ENCODE peak calls at places on chromosome 9, in ten cellular contexts. One of them, this sample, is unnamed.

GRCh38 chr9:121075251-121076036 is 689 bp downstream of the CNTRL start:
- DNase-seq in NCI-H1436: no peak
- DNase-seq in GOT3: no peak
- DNase-seq in Right ventricle myocardium superior: no peak
- DNase-seq in MV-4-11: peak; percentile 65
- DNase-seq in Calu3: no peak
- DNase-seq in endothelial cell: no peak
- DNase-seq in T-cell: peak; percentile 10
- DNase-seq in NCI-H226: no peak
- DNase-seq in LNCaP clone FGC: no peak
- DNase-seq in this sample: no peak

GRCh38 chr9:27157086-27157485 is 48.1 kb downstream of the TEK start:
- DNase-seq in Right ventricle myocardium superior: no peak
- DNase-seq in T-cell: no peak
- DNase-seq in Calu3: no peak
- DNase-seq in NCI-H226: no peak
- DNase-seq in GOT3: no peak
- DNase-seq in MV-4-11: no peak
- DNase-seq in endothelial cell: no peak
- DNase-seq in NCI-H1436: no peak
- DNase-seq in LNCaP clone FGC: no peak
- DNase-seq in this sample: no peak

GRCh38 chr9:68480807-68481206 is 59.9 kb downstream of the TMEM252 start:
- DNase-seq in NCI-H1436: no peak
- DNase-seq in Calu3: no peak
- DNase-seq in MV-4-11: no peak
- DNase-seq in NCI-H226: no peak
- DNase-seq in endothelial cell: no peak
- DNase-seq in Right ventricle myocardium superior: no peak
- DNase-seq in LNCaP clone FGC: no peak
- DNase-seq in GOT3: no peak
- DNase-seq in T-cell: no peak
- DNase-seq in this sample: no peak

GRCh38 chr9:24765025-24765756 is 219.5 kb upstream of the IZUMO3 start:
- DNase-seq in GOT3: no peak
- DNase-seq in MV-4-11: no peak
- DNase-seq in NCI-H1436: no peak
- DNase-seq in T-cell: no peak
- DNase-seq in Right ventricle myocardium superior: no peak
- DNase-seq in Calu3: no peak
- DNase-seq in LNCaP clone FGC: no peak
- DNase-seq in endothelial cell: no peak
- DNase-seq in NCI-H226: no peak
- DNase-seq in this sample: no peak

GRCh38 chr9:114311571-114312512 is 11.1 kb upstream of the ORM1 start:
- DNase-seq in GOT3: no peak
- DNase-seq in NCI-H226: no peak
- DNase-seq in NCI-H1436: no peak
- DNase-seq in MV-4-11: no peak
- DNase-seq in Right ventricle myocardium superior: no peak
- DNase-seq in Calu3: no peak
- DNase-seq in endothelial cell: no peak
- DNase-seq in LNCaP clone FGC: no peak
- DNase-seq in T-cell: no peak
- DNase-seq in this sample: peak; percentile 26

GRCh38 chr9:70902705-70903131 is 218.7 kb downstream of the TRPM3 start:
- DNase-seq in endothelial cell: no peak
- DNase-seq in Right ventricle myocardium superior: no peak
- DNase-seq in NCI-H1436: no peak
- DNase-seq in T-cell: no peak
- DNase-seq in LNCaP clone FGC: no peak
- DNase-seq in MV-4-11: no peak
- DNase-seq in GOT3: no peak
- DNase-seq in NCI-H226: peak; percentile 96
- DNase-seq in Calu3: peak; percentile 28
- DNase-seq in this sample: peak; percentile 87

GRCh38 chr9:134365791-134366222 is 39.6 kb downstream of the RXRA start:
- DNase-seq in T-cell: no peak
- DNase-seq in Calu3: no peak
- DNase-seq in Right ventricle myocardium superior: peak; percentile 82
- DNase-seq in GOT3: no peak
- DNase-seq in NCI-H1436: peak; percentile 71
- DNase-seq in LNCaP clone FGC: peak; percentile 69
- DNase-seq in NCI-H226: no peak
- DNase-seq in endothelial cell: no peak
- DNase-seq in MV-4-11: peak; percentile 43
- DNase-seq in this sample: no peak

GRCh38 chr9:114653556-114654159 is 3.9 kb downstream of the TEX53 start:
- DNase-seq in endothelial cell: peak; percentile 84
- DNase-seq in NCI-H226: peak; percentile 17
- DNase-seq in Calu3: peak; percentile 72
- DNase-seq in MV-4-11: peak; percentile 63
- DNase-seq in LNCaP clone FGC: peak; percentile 46
- DNase-seq in Right ventricle myocardium superior: no peak
- DNase-seq in NCI-H1436: peak; percentile 65
- DNase-seq in T-cell: peak; percentile 69
- DNase-seq in GOT3: no peak
- DNase-seq in this sample: peak; percentile 85

GRCh38 chr9:70601000-70601929 is 186.8 kb upstream of the KLF9 start:
- DNase-seq in T-cell: no peak
- DNase-seq in endothelial cell: no peak
- DNase-seq in NCI-H1436: no peak
- DNase-seq in Calu3: peak; percentile 42
- DNase-seq in GOT3: peak; percentile 61
- DNase-seq in NCI-H226: peak; percentile 99
- DNase-seq in Right ventricle myocardium superior: peak; percentile 98
- DNase-seq in MV-4-11: no peak
- DNase-seq in LNCaP clone FGC: peak; percentile 96
- DNase-seq in this sample: peak; percentile 80

This sample was measured in islet precursor cell.